ENCODE peak calls at places on chromosomes 5 and 9, in four cellular contexts. N, R, A and M are unnamed samples.
A peak's percentile ranks its signal among the peaks of the same experiment; 100 is the strongest.

GRCh38 chr9:14251146-14252071 is 62.5 kb downstream of the NFIB start:
- ATAC-seq in N (peak; percentile 95), A (peak; percentile 99), R (peak; percentile 94), M (peak; percentile 67)

GRCh38 chr5:102762828-102763227 is 7.7 kb downstream of the PAM start:
- ATAC-seq in A (no peak), R (no peak), N (peak; percentile 46), M (no peak)

GRCh38 chr9:97846347-97846746 is 6.7 kb upstream of the FOXE1 start:
- ATAC-seq in R (no peak), N (no peak), A (no peak), M (no peak)

GRCh38 chr5:150945947-150946346 is 41.2 kb upstream of the ZNF300 start:
- ATAC-seq in R (peak; percentile 73), N (peak; percentile 45), A (peak; percentile 13), M (peak; percentile 13)

GRCh38 chr9:113612216-113612747 is 148.8 kb downstream of the RGS3 start:
- ATAC-seq in R (no peak), N (no peak), A (no peak), M (no peak)

GRCh38 chr9:120861935-120862334 is 15.1 kb downstream of the PHF19 start:
- ATAC-seq in A (no peak), R (no peak), N (no peak), M (no peak)

GRCh38 chr5:146778261-146778660 is 100.3 kb downstream of the PPP2R2B start:
- ATAC-seq in N (no peak), A (no peak), R (no peak), M (no peak)

GRCh38 chr5:132837868-132838267 is 7.4 kb upstream of the SHROOM1 start:
- ATAC-seq in R (no peak), A (peak; percentile 67), N (no peak), M (no peak)

GRCh38 chr9:130029223-130029583 is 13.8 kb downstream of the FNBP1 start:
- ATAC-seq in A (no peak), R (no peak), N (no peak), M (no peak)

GRCh38 chr5:13831236-13831810 is 113.2 kb downstream of the DNAH5 start:
- ATAC-seq in A (no peak), N (no peak), R (no peak), M (no peak)

GRCh38 chr9:1173211-1173610 is 123.1 kb downstream of the DMRT2 start:
- ATAC-seq in N (peak; percentile 26), A (peak; percentile 78), R (no peak), M (no peak)

GRCh38 chr5:180982008-180982741 is 6.5 kb upstream of the BTNL3 start:
- ATAC-seq in R (no peak), N (no peak), A (peak; percentile 12), M (no peak)

GRCh38 chr9:27866741-27867140 is 293.5 kb upstream of the C9orf72 start:
- ATAC-seq in A (no peak), R (no peak), N (no peak), M (no peak)

GRCh38 chr9:686381-686813 is 155.1 kb upstream of the DMRT1 start:
- ATAC-seq in N (peak; percentile 56), A (no peak), R (peak; percentile 59), M (peak; percentile 86)

GRCh38 chr5:146756546-146756945 is 122.0 kb downstream of the PPP2R2B start:
- ATAC-seq in A (no peak), R (no peak), N (no peak), M (no peak)

GRCh38 chr5:154273028-154273617 is 82.6 kb downstream of the GALNT10 start:
- ATAC-seq in N (peak; percentile 70), A (peak; percentile 35), R (no peak), M (peak; percentile 63)

GRCh38 chr9:114154597-114155102 is 687 bp upstream of the COL27A1 start:
- ATAC-seq in N (no peak), A (peak; percentile 3), R (no peak), M (no peak)

GRCh38 chr5:96651948-96652753 is 10.0 kb upstream of the CAST start:
- ATAC-seq in A (no peak), N (no peak), R (no peak), M (no peak)

GRCh38 chr5:173163219-173163618 is 18.9 kb downstream of the BNIP1 start:
- ATAC-seq in R (peak; percentile 69), N (peak; percentile 38), A (no peak), M (no peak)

GRCh38 chr9:36781532-36781931 is 208.8 kb downstream of the MELK start:
- ATAC-seq in R (no peak), A (no peak), N (no peak), M (no peak)

DNA sequence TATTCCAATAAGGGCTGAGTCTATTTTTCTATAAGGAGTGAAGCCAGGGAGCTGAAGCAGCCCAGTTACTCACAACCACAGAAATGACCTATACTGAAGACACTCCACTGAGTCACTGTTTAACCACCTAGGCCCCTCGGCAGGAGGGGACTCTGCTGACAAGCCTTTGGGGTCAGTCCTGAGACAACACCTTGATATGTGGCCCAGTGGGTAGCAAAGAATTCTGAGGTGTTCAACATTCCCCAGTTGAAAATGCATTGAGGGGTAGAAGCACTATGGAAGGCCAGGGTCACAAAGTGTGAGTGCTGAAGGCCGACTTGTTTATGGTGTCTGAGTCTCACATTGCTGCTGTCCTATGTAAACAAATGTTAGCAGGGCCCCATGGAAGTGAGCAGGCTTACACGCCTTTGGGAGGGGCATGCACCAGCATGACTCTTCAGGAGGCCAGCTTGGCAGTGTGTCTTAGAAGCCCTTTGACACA is 112.6 kb upstream of the NFIL3 start:
- ATAC-seq in R (no peak), A (no peak), N (no peak), M (no peak)
- H3K27ac ChIP-seq in R (no peak overlapping the region), A (no peak overlapping the region), N (no peak overlapping the region), M (no peak overlapping the region)

GRCh38 chr5:39201160-39201794 is 18.1 kb downstream of the FYB1 start:
- ATAC-seq in R (no peak), N (no peak), A (no peak), M (no peak)
- H3K27ac ChIP-seq in R (no peak overlapping the region), N (no peak overlapping the region), A (no peak overlapping the region), M (no peak overlapping the region)

DNA sequence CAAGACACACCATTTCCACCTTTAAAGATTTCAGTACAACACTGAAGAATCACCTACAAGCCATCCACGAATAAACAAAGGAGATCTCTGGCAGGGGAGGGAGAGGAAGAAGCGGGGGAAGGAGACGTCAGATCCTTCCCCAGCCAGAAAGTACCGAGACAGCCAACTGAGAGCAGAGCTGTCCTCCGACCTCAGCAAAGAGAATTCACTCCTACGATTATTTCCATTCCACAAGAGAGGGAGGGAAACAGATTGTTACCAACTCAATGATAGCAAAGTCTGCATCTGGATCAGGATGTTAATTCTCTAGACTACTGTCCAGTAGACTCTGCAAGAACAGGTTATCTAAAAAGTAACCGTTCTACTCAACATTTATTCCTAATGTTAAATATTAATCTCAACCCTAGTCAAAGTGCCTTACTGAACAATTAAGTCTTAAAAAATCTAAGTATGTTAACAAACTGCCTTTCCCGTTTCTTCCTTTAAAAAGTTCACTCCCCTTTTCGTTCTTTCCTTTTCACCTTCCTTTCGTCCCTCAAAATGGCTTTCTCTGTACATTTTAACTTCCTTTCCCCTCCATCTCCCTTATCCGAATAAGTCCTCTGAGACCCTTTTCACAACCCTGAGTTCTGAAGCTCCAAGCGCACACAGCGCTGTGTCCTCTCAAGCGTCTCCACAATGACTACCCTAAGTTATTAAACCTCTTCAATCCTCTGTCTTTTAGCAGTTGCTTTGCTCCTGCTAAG is 1.4 kb downstream of the CHD1 start:
- ATAC-seq in N (peak; percentile 38), R (no peak), A (no peak), M (no peak)
- H3K27ac ChIP-seq in N (peak overlapping the region; percentile 100), R (peak overlapping the region; percentile 99), A (peak overlapping the region; percentile 98), M (peak overlapping the region; percentile 99)

DNA sequence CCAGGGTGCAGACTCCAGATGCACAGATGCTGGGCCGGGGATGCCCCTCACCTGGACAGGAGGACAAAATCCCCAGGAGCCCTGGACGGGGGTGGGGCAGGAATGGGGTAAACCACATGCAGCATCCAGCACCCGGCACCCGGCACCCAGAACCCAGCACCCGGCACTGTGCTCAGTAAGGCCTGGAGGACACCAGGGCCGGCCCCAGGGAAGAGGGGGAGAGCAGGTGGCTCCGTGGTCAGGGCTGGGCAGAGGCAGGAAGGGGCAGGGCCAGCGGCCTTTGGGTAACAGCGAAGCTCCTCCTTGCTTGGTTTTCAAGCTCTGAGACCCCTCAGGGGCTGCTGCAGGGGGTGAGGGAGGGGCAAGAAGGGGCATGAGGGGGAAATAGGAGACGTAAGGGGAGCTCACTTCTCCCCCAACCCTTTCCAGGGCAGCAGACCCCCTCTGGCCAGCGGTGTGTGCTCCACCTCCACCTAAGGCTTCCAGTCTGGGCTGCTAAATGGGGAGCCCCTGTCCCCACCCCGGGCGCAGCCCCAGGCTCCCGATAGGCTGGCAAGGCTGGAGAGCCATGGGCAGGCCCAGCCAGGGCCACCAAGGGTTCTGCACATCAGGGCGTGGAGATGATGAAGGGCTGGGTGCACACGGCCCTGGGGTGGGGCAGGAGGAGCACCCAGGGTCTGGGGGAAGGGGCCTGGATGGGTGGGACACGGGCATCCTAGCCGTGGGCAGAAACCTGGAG is 17.8 kb upstream of the SLC6A19 start:
- ATAC-seq in R (peak; percentile 7), N (no peak), A (peak; percentile 5), M (no peak)
- H3K27ac ChIP-seq in R (no peak overlapping the region), N (no peak overlapping the region), A (peak overlapping the region; percentile 91), M (no peak overlapping the region)

DNA sequence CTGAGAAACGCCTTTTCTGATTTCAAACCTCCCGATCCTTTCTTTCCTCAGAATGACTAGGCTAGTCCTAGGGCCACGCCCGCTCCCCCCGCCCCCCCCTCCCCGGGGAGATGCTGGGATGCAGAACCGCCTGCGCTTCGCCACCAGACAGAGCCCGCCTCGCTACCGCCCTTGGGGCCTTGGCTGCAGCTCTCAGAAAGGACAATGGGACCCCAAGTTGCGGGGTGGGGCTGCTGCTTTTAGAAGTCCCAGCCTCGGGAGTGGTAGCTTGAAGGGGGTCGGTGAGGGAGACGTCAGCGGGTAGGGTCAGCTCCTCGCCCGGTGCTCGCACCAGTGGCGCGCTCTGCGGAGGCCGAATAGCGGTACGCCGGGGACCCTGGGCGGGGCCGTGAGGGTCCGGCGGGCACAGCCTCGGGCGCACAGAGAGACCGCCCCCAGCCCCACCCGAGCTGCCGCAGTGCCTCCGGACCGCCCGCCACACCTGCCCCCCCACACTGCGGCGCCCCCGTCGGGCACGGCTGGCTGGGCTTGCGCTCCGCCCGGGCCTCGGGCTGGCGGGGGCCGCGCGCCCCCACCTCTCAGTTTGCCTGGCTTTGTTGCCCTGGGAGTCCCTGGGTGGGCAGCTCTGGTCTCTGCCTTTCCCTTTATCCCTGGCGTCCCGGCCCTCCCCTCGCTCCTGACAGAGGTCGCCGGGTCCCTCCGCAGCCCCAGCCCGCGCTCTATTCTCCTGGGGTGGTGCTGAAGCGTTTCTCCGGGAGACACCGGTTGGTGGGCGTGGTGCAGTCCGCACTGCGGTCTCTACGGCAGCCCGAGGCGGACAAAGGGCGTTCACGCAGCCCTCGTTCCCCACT is 1.1 kb downstream of the MAP1B start:
- ATAC-seq in N (peak; percentile 85), A (peak; percentile 54), R (peak; percentile 80), M (peak; percentile 75)
- H3K27ac ChIP-seq in N (peak overlapping the region; percentile 87), A (peak overlapping the region; percentile 49), R (peak overlapping the region; percentile 92), M (peak overlapping the region; percentile 93)

GRCh38 chr5:134566181-134566740 is 40.8 kb downstream of the JADE2 start:
- ATAC-seq in R (no peak), N (no peak), A (no peak), M (no peak)

GRCh38 chr5:134568761-134569725 is 43.6 kb downstream of the JADE2 start:
- ATAC-seq in R (peak; percentile 74), N (peak; percentile 78), A (peak; percentile 74), M (peak; percentile 60)

GRCh38 chr5:134566741-134567221 is 41.3 kb downstream of the JADE2 start:
- ATAC-seq in R (no peak), N (no peak), A (no peak), M (no peak)

GRCh38 chr5:134568339-134568700 is 42.9 kb downstream of the JADE2 start:
- ATAC-seq in N (peak; percentile 5), R (peak; percentile 6), A (no peak), M (no peak)

GRCh38 chr5:134567651-134568338 is 42.3 kb downstream of the JADE2 start:
- ATAC-seq in R (no peak), A (peak; percentile 37), N (peak; percentile 62), M (peak; percentile 89)
- H3K27ac ChIP-seq in R (peak overlapping the region; percentile 89), A (peak overlapping the region; percentile 57), N (no peak overlapping the region), M (peak overlapping the region; percentile 74)